ENCODE peak calls at places on chromosome 3, in five cellular contexts. R is neural progenitor cell, H is HCT116, U is IMR-90, T is H9. V is an unnamed sample.

GRCh38 chr3:9590282-9590791 is 36.7 kb upstream of the LHFPL4 start:
- DNase-seq in U (no peak), R (no peak), T (no peak), H (no peak), V (no peak)

GRCh38 chr3:114154321-114154821 is 24.5 kb downstream of the DRD3 start:
- DNase-seq in T (peak), H (no peak), U (no peak), R (peak), V (no peak)

GRCh38 chr3:30578986-30579579 is 27.3 kb upstream of the TGFBR2 start:
- DNase-seq in H (no peak), R (no peak), T (no peak), U (no peak), V (no peak)

GRCh38 chr3:69442771-69443197 is 56.9 kb upstream of the FRMD4B start:
- DNase-seq in R (no peak), H (no peak), T (no peak), U (no peak), V (no peak)

GRCh38 chr3:9769426-9770275 is at the start of gene CAMK1:
- DNase-seq in H (no peak), T (peak), R (peak), U (peak), V (peak)

GRCh38 chr3:94978076-94978475 is 915.2 kb downstream of the NSUN3 start:
- DNase-seq in R (no peak), T (no peak), H (no peak), U (no peak), V (no peak)

GRCh38 chr3:51682526-51682925 is 11.5 kb downstream of the TEX264 start:
- DNase-seq in H (no peak), U (no peak), T (no peak), R (no peak), V (no peak)

GRCh38 chr3:54433846-54434245 is 311.5 kb downstream of the CACNA2D3 start:
- DNase-seq in U (no peak), H (peak), R (peak), T (peak), V (no peak)

GRCh38 chr3:10376353-10376752 is 55.4 kb upstream of the SEC13 start:
- DNase-seq in R (no peak), T (no peak), U (no peak), H (no peak), V (peak)

GRCh38 chr3:32794487-32795308 is 23.1 kb upstream of the TRIM71 start:
- DNase-seq in T (no peak), H (no peak), U (peak), R (no peak), V (no peak)

GRCh38 chr3:139836656-139837464 is 98.1 kb upstream of the CLSTN2 start:
- DNase-seq in T (no peak), R (no peak), H (no peak), U (no peak), V (no peak)

GRCh38 chr3:170999737-171000242 is 26.7 kb downstream of the SLC2A2 start:
- DNase-seq in R (no peak), H (peak), U (peak), T (no peak), V (no peak)

GRCh38 chr3:22947741-22948140 is 255.4 kb upstream of the UBE2E2 start:
- DNase-seq in T (no peak), U (no peak), R (no peak), H (no peak), V (no peak)

GRCh38 chr3:27040674-27041073 is 328.5 kb downstream of the NEK10 start:
- DNase-seq in T (no peak), H (no peak), U (no peak), R (no peak), V (no peak)

GRCh38 chr3:126367316-126367805 is 10.2 kb upstream of the KLF15 start:
- DNase-seq in R (no peak), T (no peak), H (no peak), U (no peak), V (no peak)

GRCh38 chr3:59559721-59560514 is 510.1 kb upstream of the CFAP20DC start:
- DNase-seq in T (no peak), R (peak), U (peak), H (peak), V (no peak)

GRCh38 chr3:194043516-194043915 is 92.4 kb upstream of the HES1 start:
- DNase-seq in R (no peak), T (no peak), H (no peak), U (peak), V (no peak)

GRCh38 chr3:138445654-138446053 is 11.2 kb downstream of the ESYT3 start:
- DNase-seq in T (no peak), H (no peak), R (no peak), U (no peak), V (no peak)

GRCh38 chr3:124351430-124352142 is 359.7 kb upstream of the ROPN1 start:
- DNase-seq in T (peak), R (peak), U (peak), H (peak), V (peak)

GRCh38 chr3:141442421-141442820 is 44.4 kb upstream of the RASA2 start:
- DNase-seq in H (no peak), R (no peak), T (no peak), U (no peak), V (no peak)

GRCh38 chr3:55180161-55180560 is 252.3 kb upstream of the LRTM1 start:
- DNase-seq in H (no peak), U (peak), R (no peak), T (no peak), V (no peak)

GRCh38 chr3:46276497-46277099 is 34.3 kb downstream of the CCR3 start:
- DNase-seq in H (peak), U (no peak), T (peak), R (peak), V (peak)

GRCh38 chr3:23549148-23549910 is 256.4 kb upstream of the UBE2E1 start:
- DNase-seq in U (no peak), T (no peak), H (peak), R (no peak), V (no peak)

GRCh38 chr3:1374471-1374870 is 281.6 kb downstream of the CNTN6 start:
- DNase-seq in H (no peak), R (peak), U (no peak), T (no peak), V (no peak)

GRCh38 chr3:11230807-11231206 is 41.4 kb upstream of the ATG7 start:
- DNase-seq in H (no peak), T (no peak), U (no peak), R (no peak), V (no peak)

GRCh38 chr3:99789322-99789721 is 28.3 kb upstream of the CMSS1 start:
- DNase-seq in R (peak), U (peak), H (peak), T (no peak), V (peak)

GRCh38 chr3:171896341-171896740 is 53.2 kb downstream of the TMEM212 start:
- DNase-seq in H (no peak), R (no peak), U (no peak), T (no peak), V (no peak)

GRCh38 chr3:124386006-124386405 is 344.2 kb upstream of the UMPS start:
- DNase-seq in U (no peak), T (no peak), H (no peak), R (no peak), V (no peak)

GRCh38 chr3:184765730-184766074 is 46.3 kb upstream of the VPS8 start:
- DNase-seq in H (no peak), T (no peak), U (peak), R (no peak), V (no peak)

GRCh38 chr3:50495609-50496423 is 7.6 kb downstream of the CACNA2D2 start:
- DNase-seq in U (no peak), T (no peak), R (no peak), H (no peak), V (no peak)

GRCh38 chr3:148847351-148847750 is 17.7 kb upstream of the CPA3 start:
- DNase-seq in T (no peak), R (no peak), U (peak), H (no peak), V (no peak)

DNA sequence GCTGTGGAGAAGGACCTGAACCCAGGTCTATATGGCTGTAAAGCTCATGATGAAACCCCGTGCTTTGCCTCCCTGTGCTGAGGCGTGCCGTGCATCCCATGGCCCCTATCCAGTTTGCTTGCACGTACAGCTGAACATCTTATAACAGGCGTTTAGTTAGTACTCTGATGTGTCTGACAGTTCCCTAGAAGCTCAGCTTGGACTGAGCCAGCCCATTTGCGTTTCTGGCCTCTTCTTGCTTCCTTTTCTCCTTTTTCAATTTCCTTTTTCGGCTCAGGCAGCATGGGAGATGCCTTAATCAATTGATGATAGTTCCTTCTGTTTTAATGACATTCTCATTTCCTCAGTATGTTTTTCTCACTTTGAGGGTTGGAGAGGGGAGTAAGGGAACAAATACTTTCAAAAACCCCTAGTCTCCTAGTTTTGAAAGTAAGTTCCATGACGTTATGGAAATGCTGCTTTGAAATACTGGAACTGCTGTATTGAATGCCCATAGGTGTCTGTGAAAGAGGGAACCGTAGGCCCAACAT is 18.8 kb downstream of the IL1RAP start:
- DNase-seq in T (no peak), H (no peak), U (no peak), R (no peak), V (no peak)
- H3K4me2 ChIP-seq in T (no peak), H (no peak), U (no peak), R (no peak), V (no peak)

DNA sequence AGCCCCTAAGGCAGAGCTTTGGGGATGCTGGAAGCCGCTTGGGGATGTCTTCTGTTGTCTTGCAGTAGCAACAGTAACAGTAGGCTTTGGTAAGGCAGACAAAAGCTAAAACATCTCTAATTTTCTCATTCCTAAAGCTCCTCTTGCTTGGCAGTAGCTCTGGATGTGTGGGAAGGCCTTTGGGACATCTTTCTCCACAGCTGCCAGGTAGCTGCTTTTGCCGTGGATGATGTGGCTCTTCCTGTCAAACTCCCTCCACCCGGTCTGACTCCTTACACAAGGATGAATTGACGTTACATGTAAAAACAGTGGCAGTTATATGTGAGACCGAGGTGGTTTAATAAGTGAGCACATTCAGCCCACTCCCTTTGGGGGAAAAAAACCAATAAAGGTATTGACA is 309.0 kb downstream of the TUSC7 start:
- DNase-seq in R (no peak), U (no peak), T (no peak), H (no peak), V (no peak)
- H2AFZ ChIP-seq in R (no peak), U (no peak), T (no peak), H (no peak), V (no peak)

DNA sequence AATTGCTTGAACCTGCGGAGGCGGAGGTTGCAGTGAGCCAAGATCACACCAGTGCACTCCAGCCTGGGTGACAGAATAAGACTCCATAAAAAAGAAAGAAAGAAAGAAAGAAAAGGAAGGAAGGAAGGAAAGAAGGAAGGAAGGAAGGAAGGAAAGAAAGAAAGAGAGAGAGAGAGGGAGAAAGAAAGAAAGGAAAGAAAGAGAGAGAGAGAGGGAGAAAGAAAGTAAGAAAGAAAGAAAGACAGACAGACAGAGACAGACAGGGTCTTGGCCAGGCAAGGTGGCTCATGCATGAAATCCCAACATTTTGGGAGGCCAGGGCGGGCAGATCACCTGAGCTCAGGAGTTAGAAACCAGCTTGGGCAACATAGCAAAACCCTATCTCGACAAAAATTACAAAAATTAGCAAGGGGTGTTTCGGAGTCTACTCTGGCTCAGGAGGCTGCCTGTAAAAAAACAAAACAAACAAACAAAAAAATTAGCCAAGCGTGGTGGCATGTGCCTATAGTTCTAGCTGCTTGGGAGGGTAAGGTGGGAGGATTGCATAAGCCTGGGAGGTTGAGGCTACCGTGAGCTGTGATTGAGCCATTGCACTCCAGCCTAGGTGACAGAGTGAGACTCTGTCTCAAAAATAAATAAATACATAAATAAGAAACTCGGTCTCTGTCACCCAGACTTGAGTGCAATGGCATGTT is 16.3 kb upstream of the DAG1 start:
- DNase-seq in T (no peak), H (no peak), U (no peak), R (no peak), V (no peak)
- H3K9ac ChIP-seq in T (no peak), H (no peak), U (no peak), R (no peak), V (no peak)

GRCh38 chr3:41933154-41933676 is 28.7 kb downstream of the ULK4 start:
- DNase-seq in R (no peak), H (no peak), T (no peak), U (peak), V (no peak)

GRCh38 chr3:41940393-41940792 is 21.5 kb downstream of the ULK4 start:
- DNase-seq in H (no peak), U (no peak), R (no peak), T (no peak), V (no peak)

GRCh38 chr3:41932511-41932910 is 29.4 kb downstream of the ULK4 start:
- DNase-seq in U (no peak), T (no peak), R (no peak), H (no peak), V (no peak)

GRCh38 chr3:41936384-41936783 is 25.5 kb downstream of the ULK4 start:
- DNase-seq in R (no peak), T (no peak), H (no peak), U (no peak), V (no peak)
- H3K4me2 ChIP-seq in R (no peak), T (no peak), H (no peak), U (no peak), V (no peak)

DNA sequence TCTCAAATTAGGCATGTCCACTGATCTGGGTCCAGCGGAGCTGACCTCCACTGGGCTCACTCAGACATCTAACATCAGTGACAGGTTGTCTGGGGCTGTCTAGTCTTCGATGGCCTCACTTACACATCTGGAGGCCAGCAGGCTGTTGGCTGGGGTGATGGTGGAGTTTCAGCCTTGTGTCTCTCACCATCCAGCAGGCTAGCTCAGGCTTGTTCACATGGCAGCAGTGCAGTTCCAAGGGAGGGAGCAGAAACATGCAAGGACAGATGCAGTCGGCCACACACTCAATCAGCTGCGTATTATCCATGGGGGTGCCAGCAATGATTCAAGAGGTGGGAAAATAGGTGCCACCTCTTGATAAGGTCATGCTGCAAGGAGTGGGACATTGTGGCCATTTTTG is 292.5 kb downstream of the SHQ1 start:
- DNase-seq in H (no peak), T (no peak), U (no peak), R (no peak), V (no peak)
- H2AFZ ChIP-seq in H (no peak), T (no peak), U (no peak), R (no peak), V (no peak)

DNA sequence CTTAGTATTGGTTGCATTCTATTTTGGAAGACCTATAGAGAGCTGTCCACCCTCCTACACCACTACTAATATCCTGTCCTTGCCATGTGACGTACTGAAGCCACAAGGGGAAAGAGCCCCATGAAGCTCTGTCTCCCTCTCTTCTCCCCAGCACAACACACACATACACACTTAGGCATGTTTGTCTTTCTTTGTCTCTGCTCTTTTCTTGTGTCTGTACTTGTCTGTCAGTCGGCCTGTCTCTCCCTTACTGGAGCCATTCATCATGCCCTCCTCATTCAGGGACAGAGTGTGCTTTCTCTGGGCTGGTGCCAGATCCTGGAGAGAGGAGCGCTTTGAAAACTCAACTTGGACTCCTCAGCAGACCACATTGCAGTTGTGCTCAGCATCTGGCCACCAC is 47.6 kb downstream of the PSMD6 start:
- DNase-seq in H (no peak), T (no peak), R (no peak), U (no peak), V (no peak)
- H3K9ac ChIP-seq in H (no peak), T (no peak), R (no peak), U (peak), V (no peak)

GRCh38 chr3:150222646-150223045 is 185.5 kb upstream of the TSC22D2 start:
- DNase-seq in H (no peak), R (peak), T (no peak), U (no peak), V (no peak)
- H3K4me2 ChIP-seq in H (no peak), R (peak), T (no peak), U (no peak), V (no peak)